ENCODE peak calls at places on chromosome 18, in four cellular contexts. P is GM12865, F is fibroblast of mammary gland, R is AG04450. N is an unnamed sample.

GRCh38 chr18:33577688-33578370 is at the start of gene ASXL3:
- DNase-seq in P (peak; percentile 7), R (no peak), F (no peak), N (no peak)

GRCh38 chr18:21910906-21911305 is 170.3 kb downstream of the MIB1 start:
- DNase-seq in P (no peak), F (no peak), R (no peak), N (no peak)

GRCh38 chr18:78402966-78403365 is 576.7 kb upstream of the SALL3 start:
- DNase-seq in R (no peak), P (no peak), F (no peak), N (no peak)

GRCh38 chr18:63213331-63213900 is 106.2 kb downstream of the BCL2 start:
- DNase-seq in P (no peak), R (no peak), F (peak; percentile 31), N (no peak)

GRCh38 chr18:52422985-52423601 is 83.1 kb downstream of the DCC start:
- DNase-seq in P (peak; percentile 13), R (no peak), F (no peak), N (no peak)

GRCh38 chr18:74534150-74534969 is at the start of gene CNDP1:
- DNase-seq in F (no peak), R (no peak), P (no peak), N (no peak)

GRCh38 chr18:69785466-69785865 is 162.2 kb downstream of the CD226 start:
- DNase-seq in R (no peak), P (no peak), F (no peak), N (no peak)

GRCh38 chr18:44758821-44759624 is 78.3 kb downstream of the SETBP1 start:
- DNase-seq in P (peak; percentile 93), F (no peak), R (no peak), N (no peak)

GRCh38 chr18:4888251-4888650 is 308.8 kb downstream of the AKAIN1 start:
- DNase-seq in R (no peak), F (no peak), P (no peak), N (no peak)

GRCh38 chr18:48956378-48956777 is 5.6 kb upstream of the SMAD7 start:
- DNase-seq in F (peak; percentile 89), R (no peak), P (no peak), N (no peak)

GRCh38 chr18:45684341-45685115 is 39.5 kb upstream of the SLC14A1 start:
- DNase-seq in P (no peak), F (no peak), R (no peak), N (no peak)

GRCh38 chr18:23401400-23402347 is 51.4 kb upstream of the RIOK3 start:
- DNase-seq in F (peak; percentile 35), R (peak; percentile 38), P (no peak), N (peak; percentile 36)

GRCh38 chr18:14971461-14972185 is 223.7 kb downstream of the ANKRD30B start:
- DNase-seq in P (no peak), R (no peak), F (peak; percentile 0), N (no peak)

DNA sequence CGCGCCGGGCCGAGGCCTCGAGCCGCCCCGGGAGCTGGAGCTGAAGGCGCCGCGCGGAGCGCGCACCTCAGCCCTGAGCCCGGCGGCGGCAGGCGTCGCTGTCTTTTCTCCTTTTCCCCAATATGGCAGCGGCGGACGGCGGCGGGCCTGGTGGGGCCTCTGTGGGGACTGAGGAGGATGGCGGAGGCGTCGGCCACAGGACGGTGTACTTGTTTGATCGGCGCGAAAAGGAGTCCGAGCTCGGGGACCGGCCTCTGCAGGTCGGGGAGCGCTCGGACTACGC is 369 bp downstream of the SMCHD1 start:
- DNase-seq in F (peak; percentile 40), R (no peak), P (peak; percentile 76), N (no peak)
- TF ChIP-seq CTCF in F (no peak), R (no peak), P (no peak), N (no peak)

GRCh38 chr18:80105369-80106167 is 3.5 kb upstream of the ADNP2 start:
- DNase-seq in P (peak; percentile 65), F (no peak), R (no peak), N (no peak)

GRCh38 chr18:80107396-80107795 is 1.7 kb upstream of the ADNP2 start:
- DNase-seq in P (no peak), R (no peak), F (no peak), N (no peak)

GRCh38 chr18:80106482-80107051 is 2.5 kb upstream of the ADNP2 start:
- DNase-seq in R (no peak), F (peak; percentile 13), P (no peak), N (no peak)

GRCh38 chr18:80104364-80104779 is 4.7 kb upstream of the ADNP2 start:
- DNase-seq in R (no peak), F (no peak), P (no peak), N (no peak)

DNA sequence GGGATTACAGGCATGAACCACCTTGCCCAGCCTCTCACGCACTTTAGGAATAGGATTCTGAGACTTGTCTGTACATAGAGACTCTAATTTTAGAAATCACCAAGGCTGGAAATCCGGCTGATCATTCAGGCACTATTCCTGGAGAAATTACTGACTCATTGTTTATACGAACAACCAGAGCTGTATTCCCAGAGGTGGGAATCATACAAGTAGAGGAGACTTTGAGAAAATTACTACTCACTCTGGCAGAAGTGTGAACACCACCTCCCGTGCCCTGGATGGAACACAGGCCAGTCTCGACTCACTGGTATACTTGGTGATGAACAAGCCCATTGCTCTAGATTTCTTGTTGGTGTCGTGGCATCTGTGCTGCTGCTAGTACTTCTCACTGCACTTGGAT is 5.8 kb upstream of the ADNP2 start:
- DNase-seq in P (no peak), R (no peak), F (peak; percentile 84), N (no peak)
- H3K4me3 ChIP-seq in P (no peak overlapping the region), R (no peak overlapping the region), F (no peak overlapping the region), N (no peak overlapping the region)

GRCh38 chr18:41373612-41374011 is 581.4 kb upstream of the PIK3C3 start:
- DNase-seq in R (no peak), F (no peak), P (no peak), N (no peak)

DNA sequence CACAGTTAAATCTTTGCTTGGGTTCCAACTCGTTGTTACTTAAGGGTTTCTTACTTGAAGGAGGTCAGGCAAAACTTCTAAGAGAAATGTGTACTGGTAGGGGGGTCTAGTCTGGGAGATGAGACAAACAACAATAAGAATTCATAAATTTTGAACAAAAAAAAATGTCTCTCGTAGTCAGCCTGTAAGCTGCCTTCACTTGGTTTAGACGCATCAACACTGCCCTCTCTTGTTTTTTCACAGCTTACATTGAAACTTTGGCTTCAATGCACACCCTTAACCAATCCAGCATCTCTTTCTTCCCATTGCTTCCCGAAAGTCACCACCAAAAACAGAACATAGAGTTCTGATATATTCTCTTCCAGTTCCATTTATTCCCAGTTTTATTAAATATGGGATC is 576.4 kb upstream of the PIK3C3 start:
- DNase-seq in R (peak; percentile 44), P (no peak), F (peak; percentile 31), N (no peak)
- TF ChIP-seq CTCF in R (peak; percentile 59), P (no peak), F (peak; percentile 22), N (peak; percentile 29)

GRCh38 chr18:13614318-13614643 is 112.1 kb downstream of the FAM210A start:
- DNase-seq in P (peak; percentile 58), R (no peak), F (no peak), N (no peak)

GRCh38 chr18:13613591-13614317 is 112.6 kb downstream of the FAM210A start:
- DNase-seq in F (no peak), R (no peak), P (peak; percentile 48), N (no peak)

GRCh38 chr18:13612111-13612997 is 114.0 kb downstream of the FAM210A start:
- DNase-seq in F (no peak), P (peak; percentile 96), R (no peak), N (no peak)

GRCh38 chr18:13611616-13612110 is 114.7 kb downstream of the FAM210A start:
- DNase-seq in P (no peak), F (peak; percentile 14), R (no peak), N (no peak)

GRCh38 chr18:13613099-13613498 is 113.3 kb downstream of the FAM210A start:
- DNase-seq in R (no peak), F (no peak), P (peak; percentile 14), N (no peak)
- H3K4me3 ChIP-seq in R (no peak overlapping the region), F (no peak overlapping the region), P (peak overlapping the region; percentile 51), N (no peak overlapping the region)

GRCh38 chr18:54466248-54467005 is 108.7 kb downstream of the C18orf54 start:
- DNase-seq in R (no peak), P (peak; percentile 9), F (no peak), N (no peak)
- TF ChIP-seq CTCF in R (no peak), P (no peak), F (no peak), N (no peak)

N was measured in epithelial cell of proximal tubule.